ENCODE peak calls at places on chromosomes 16 and 17, in seven cellular contexts. A is HCT116; U is CD4-positive, alpha-beta T cell; Z is D341Med; J is kidney epithelial cell; H is T-helper 9 cell; O is T-helper 2 cell. P is an unnamed sample.

GRCh38 chr16:2476345-2476720 is 1.4 kb downstream of the TBC1D24 start:
- DNase-seq in O (no peak), J (no peak), U (no peak), Z (no peak), A (no peak), H (no peak), P (no peak)

GRCh38 chr17:3828151-3828851 is 17.7 kb downstream of the NCBP3 start:
- DNase-seq in Z (no peak), O (no peak), U (no peak), H (no peak), J (no peak), A (no peak), P (no peak)

GRCh38 chr17:1467898-1468492 is 12.0 kb upstream of the CRK start:
- DNase-seq in U (no peak), Z (no peak), O (no peak), H (no peak), A (no peak), J (no peak), P (no peak)

GRCh38 chr17:76597156-76598003 is 11.7 kb upstream of the ST6GALNAC2 start:
- DNase-seq in U (no peak), Z (peak), J (no peak), A (no peak), O (no peak), H (no peak), P (no peak)

GRCh38 chr17:71527311-71527710 is 593.5 kb upstream of the SOX9 start:
- DNase-seq in O (no peak), A (no peak), H (no peak), U (no peak), Z (no peak), J (no peak), P (no peak)

GRCh38 chr16:21568502-21569189 is 30.7 kb upstream of the METTL9 start:
- DNase-seq in H (no peak), A (no peak), J (no peak), U (no peak), O (no peak), Z (no peak), P (no peak)

GRCh38 chr17:34382586-34383224 is 19.7 kb upstream of the CCL1 start:
- DNase-seq in H (no peak), Z (no peak), A (no peak), J (no peak), U (no peak), O (no peak), P (no peak)

GRCh38 chr17:47742319-47743181 is 9.5 kb downstream of the TBX21 start:
- DNase-seq in O (peak), H (peak), Z (peak), U (no peak), J (no peak), A (no peak), P (peak)

GRCh38 chr16:22670551-22670970 is 143.4 kb upstream of the HS3ST2 start:
- DNase-seq in J (no peak), U (no peak), A (peak), H (no peak), O (no peak), Z (peak), P (no peak)

GRCh38 chr17:29216856-29217255 is 29.8 kb upstream of the CRYBA1 start:
- DNase-seq in Z (no peak), A (no peak), O (no peak), U (no peak), J (no peak), H (no peak), P (no peak)

GRCh38 chr17:36542755-36543154 is 2.0 kb upstream of the GGNBP2 start:
- DNase-seq in A (no peak), Z (no peak), O (no peak), U (no peak), J (no peak), H (no peak), P (no peak)

GRCh38 chr16:30567991-30568638 is 3.4 kb downstream of the ZNF688 start:
- DNase-seq in A (no peak), U (peak), O (peak), J (peak), Z (no peak), H (peak), P (no peak)

GRCh38 chr17:6940186-6940649 is 55.6 kb upstream of the ALOX12 start:
- DNase-seq in J (no peak), Z (no peak), H (no peak), O (no peak), A (no peak), U (no peak), P (peak)

GRCh38 chr17:75587718-75588545 is at the start of gene MYO15B:
- DNase-seq in A (no peak), J (no peak), U (peak), Z (no peak), O (peak), H (peak), P (peak)

GRCh38 chr17:13922885-13923284 is 146.4 kb upstream of the COX10 start:
- DNase-seq in O (no peak), H (no peak), U (no peak), J (no peak), Z (no peak), A (no peak), P (no peak)

P was measured in Kasumi-1.